ENCODE peak calls at places on chromosomes 6 and 20, in four cellular contexts. W is A549, D is substantia nigra, J is cardiac muscle cell. U is an unnamed sample.

GRCh38 chr6:68127066-68127465 is 508.0 kb upstream of the ADGRB3 start:
- DNase-seq in W (no peak), D (no peak), J (no peak), U (no peak)

GRCh38 chr20:16580596-16580995 is 7.3 kb upstream of the KIF16B start:
- DNase-seq in W (no peak), D (no peak), J (no peak), U (no peak)

GRCh38 chr6:105900120-105900937 is 185.8 kb upstream of the PRDM1 start:
- DNase-seq in W (no peak), D (no peak), J (peak; percentile 10), U (no peak)

GRCh38 chr20:20685635-20686034 is 26.8 kb downstream of the RALGAPA2 start:
- DNase-seq in W (no peak), D (no peak), J (no peak), U (no peak)

GRCh38 chr20:23629542-23630391 is 8.0 kb downstream of the CST3 start:
- DNase-seq in W (no peak), D (no peak), J (no peak), U (no peak)

GRCh38 chr20:20915855-20916254 is 190.3 kb downstream of the LINC00237 start:
- DNase-seq in W (no peak), D (no peak), J (no peak), U (no peak)

GRCh38 chr6:83183082-83183828 is 9.8 kb downstream of the PGM3 start:
- DNase-seq in W (no peak), D (no peak), J (peak; percentile 97), U (no peak)

GRCh38 chr20:62824476-62825287 is 7.8 kb downstream of the COL9A3 start:
- DNase-seq in W (no peak), D (no peak), J (peak; percentile 65), U (no peak)

GRCh38 chr6:134132494-134133141 is 80.2 kb upstream of the SLC2A12 start:
- DNase-seq in W (no peak), D (no peak), J (peak; percentile 22), U (no peak)

GRCh38 chr6:137589067-137589848 is 95.1 kb upstream of the OLIG3 start:
- DNase-seq in W (peak; percentile 10), D (no peak), J (peak; percentile 57), U (no peak)

GRCh38 chr6:135488023-135488422 is 9.5 kb downstream of the AHI1 start:
- DNase-seq in W (no peak), D (no peak), J (peak; percentile 67), U (no peak)

DNA sequence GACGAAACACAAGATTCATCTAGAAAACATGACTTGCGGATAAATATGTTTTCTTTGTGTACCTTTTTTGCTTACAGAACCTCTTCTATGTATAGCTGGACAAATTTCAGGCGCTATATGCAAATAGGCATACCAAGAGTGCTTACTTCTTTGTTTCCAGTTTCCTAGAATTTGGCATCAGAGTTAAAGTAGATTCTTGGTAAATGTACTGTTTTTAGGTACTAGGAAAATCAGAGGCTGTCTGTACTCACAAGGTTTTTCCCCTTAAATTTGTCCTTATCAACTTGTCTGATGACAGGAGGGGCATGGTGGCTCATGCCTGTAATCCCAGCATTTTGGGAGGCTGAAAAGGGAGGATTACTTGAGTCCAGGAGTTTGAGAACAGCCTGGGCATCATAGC is 124.9 kb upstream of the TMEM170B start:
- DNase-seq in W (no peak), D (no peak), J (no peak), U (no peak)
- H3K27ac ChIP-seq in W (peak overlapping the region; percentile 58), D (no peak overlapping the region), J (no peak overlapping the region), U (no peak overlapping the region)

GRCh38 chr6:165605182-165605875 is 57.7 kb downstream of the PDE10A start:
- DNase-seq in W (no peak), D (no peak), J (no peak), U (no peak)
- H3K27ac ChIP-seq in W (no peak overlapping the region), D (no peak overlapping the region), J (no peak overlapping the region), U (no peak overlapping the region)

GRCh38 chr6:27247133-27247836 is at the start of gene PRSS16:
- DNase-seq in W (no peak), D (no peak), J (no peak), U (no peak)

GRCh38 chr6:27248783-27249182 is 1.3 kb downstream of the PRSS16 start:
- DNase-seq in W (no peak), D (no peak), J (no peak), U (no peak)

GRCh38 chr6:27250955-27251671 is 3.6 kb downstream of the PRSS16 start:
- DNase-seq in W (peak; percentile 88), D (no peak), J (peak; percentile 63), U (no peak)

GRCh38 chr6:27251672-27252251 is 4.3 kb downstream of the PRSS16 start:
- DNase-seq in W (peak; percentile 85), D (no peak), J (peak; percentile 76), U (no peak)

GRCh38 chr6:27250277-27250954 is 2.9 kb downstream of the PRSS16 start:
- DNase-seq in W (no peak), D (no peak), J (no peak), U (no peak)
- H3K27ac ChIP-seq in W (peak overlapping the region; percentile 96), D (no peak overlapping the region), J (no peak overlapping the region), U (no peak overlapping the region)

GRCh38 chr6:151704383-151704782 is 103.1 kb upstream of the ESR1 start:
- DNase-seq in W (no peak), D (no peak), J (no peak), U (no peak)
- H3K27ac ChIP-seq in W (no peak overlapping the region), D (no peak overlapping the region), J (no peak overlapping the region), U (no peak overlapping the region)

GRCh38 chr6:40844241-40844640 is 194.8 kb downstream of the UNC5CL start:
- DNase-seq in W (no peak), D (no peak), J (no peak), U (no peak)
- H3K27ac ChIP-seq in W (no peak overlapping the region), D (no peak overlapping the region), J (no peak overlapping the region), U (no peak overlapping the region)

DNA sequence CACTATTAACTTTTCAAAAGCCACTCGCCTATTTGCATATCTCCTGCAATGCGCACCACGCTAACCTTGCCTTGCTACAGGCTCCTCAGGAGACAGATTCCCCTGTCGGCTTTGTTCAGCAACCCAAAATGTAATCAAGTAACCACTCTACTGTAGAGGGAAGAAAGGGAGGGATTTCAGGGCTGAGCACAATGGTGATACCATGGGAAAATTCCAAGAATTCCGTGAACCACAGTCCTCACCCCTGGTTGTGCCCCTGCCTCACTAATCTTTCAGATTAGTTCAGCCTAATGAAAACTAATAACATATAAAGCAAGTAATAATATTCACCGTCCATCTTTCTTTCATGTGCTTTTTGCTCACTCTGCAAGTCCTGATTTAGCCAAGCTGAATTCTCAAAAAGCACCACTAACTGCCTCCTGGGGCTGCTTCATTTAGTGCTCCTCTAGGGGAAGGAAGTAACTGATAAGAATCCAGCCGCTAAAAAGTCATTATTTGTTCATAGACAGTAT is 6.6 kb downstream of the CITED2 start:
- DNase-seq in W (no peak), D (no peak), J (peak; percentile 43), U (no peak)
- H3K27ac ChIP-seq in W (no peak overlapping the region), D (no peak overlapping the region), J (peak overlapping the region; percentile 97), U (no peak overlapping the region)